ENCODE peak calls at places on chromosomes 2 and 18, in four cellular contexts. W, D, I and K are unnamed samples.

GRCh38 chr2:32342811-32343210 is 14.0 kb upstream of the BIRC6 start:
- DNase-seq in D (no peak), I (no peak), W (no peak), K (no peak)

GRCh38 chr18:79856119-79857080 is 58.7 kb downstream of the KCNG2 start:
- DNase-seq in I (peak), D (no peak), W (peak), K (peak)

GRCh38 chr2:182298456-182298855 is 128.4 kb downstream of the PDE1A start:
- DNase-seq in W (no peak), D (no peak), I (no peak), K (no peak)

GRCh38 chr2:30356061-30356460 is 91.0 kb upstream of the LCLAT1 start:
- DNase-seq in W (no peak), I (no peak), D (no peak), K (no peak)

GRCh38 chr2:85888020-85888744 is 608 bp downstream of the ST3GAL5 start:
- DNase-seq in I (peak), D (no peak), W (peak), K (no peak)

GRCh38 chr18:22606563-22607283 is 189.0 kb upstream of the CTAGE1 start:
- DNase-seq in D (no peak), I (no peak), W (no peak), K (no peak)

GRCh38 chr2:118249970-118250369 is 161.7 kb downstream of the INSIG2 start:
- DNase-seq in D (no peak), W (no peak), I (no peak), K (no peak)

GRCh38 chr2:118755362-118755761 is 92.1 kb downstream of the EN1 start:
- DNase-seq in D (no peak), I (no peak), W (no peak), K (no peak)

GRCh38 chr2:23618696-23619530 is 233.9 kb downstream of the KLHL29 start:
- DNase-seq in W (peak), D (no peak), I (no peak), K (no peak)

GRCh38 chr2:240393831-240394410 is 41.5 kb upstream of the GPC1 start:
- DNase-seq in W (no peak), I (no peak), D (no peak), K (no peak)

GRCh38 chr2:219219781-219220532 is 1.2 kb upstream of the ABCB6 start:
- DNase-seq in D (no peak), I (no peak), W (no peak), K (no peak)

GRCh38 chr2:221034973-221035372 is 537.1 kb downstream of the EPHA4 start:
- DNase-seq in I (no peak), W (peak), D (no peak), K (no peak)

GRCh38 chr2:165621086-165621560 is 151.6 kb downstream of the CSRNP3 start:
- DNase-seq in I (no peak), D (no peak), W (no peak), K (no peak)

GRCh38 chr2:74564222-74564621 is 9.7 kb downstream of the DOK1 start:
- DNase-seq in W (no peak), D (no peak), I (no peak), K (no peak)

GRCh38 chr2:134815741-134816140 is 22.7 kb upstream of the ACMSD start:
- DNase-seq in D (no peak), W (no peak), I (no peak), K (no peak)

GRCh38 chr2:64601027-64601767 is 52.5 kb downstream of the SERTAD2 start:
- DNase-seq in D (no peak), I (no peak), W (no peak), K (no peak)

GRCh38 chr2:227788556-227788955 is 25.1 kb upstream of the CCL20 start:
- DNase-seq in D (no peak), I (no peak), W (no peak), K (no peak)

GRCh38 chr2:201130524-201131186 is 14.7 kb downstream of the CFLAR start:
- DNase-seq in W (no peak), I (peak), D (no peak), K (no peak)

GRCh38 chr2:21018290-21018689 is 25.6 kb downstream of the APOB start:
- DNase-seq in I (no peak), D (no peak), W (no peak), K (no peak)

GRCh38 chr2:168160897-168161296 is 86.5 kb downstream of the STK39 start:
- DNase-seq in D (no peak), I (peak), W (no peak), K (no peak)

GRCh38 chr2:230778350-230779140 is 65.9 kb downstream of the CAB39 start:
- DNase-seq in W (no peak), D (no peak), I (no peak), K (no peak)

GRCh38 chr18:26655010-26655613 is 106.8 kb upstream of the KCTD1 start:
- DNase-seq in D (no peak), W (no peak), I (no peak), K (no peak)

GRCh38 chr2:240217431-240218301 is 77.2 kb upstream of the OTOS start:
- DNase-seq in D (no peak), W (no peak), I (no peak), K (no peak)

GRCh38 chr2:180124273-180124881 is 117.3 kb upstream of the CWC22 start:
- DNase-seq in D (no peak), W (peak), I (peak), K (peak)

GRCh38 chr2:106789185-106789584 is 96.8 kb downstream of the ST6GAL2 start:
- DNase-seq in D (no peak), I (no peak), W (no peak), K (no peak)

GRCh38 chr18:24763765-24764548 is 303.5 kb downstream of the HRH4 start:
- DNase-seq in D (no peak), W (no peak), I (no peak), K (peak)

GRCh38 chr18:47397671-47398319 is 146.3 kb upstream of the SKOR2 start:
- DNase-seq in D (no peak), W (no peak), I (peak), K (no peak)